ENCODE peak calls at places on chromosomes 11 and 22, in six cellular contexts. T is sigmoid colon, W is adrenal gland, N is A549, D is transverse colon, K is uterus. R is an unnamed sample. For H3K4me1, the result is how much of the 10 kb centered on the place peaks cover.

GRCh38 chr11:121350314-121351046 is 57.9 kb downstream of the SC5D start:
- DNase-seq in N (no peak), D (no peak), W (no peak), K (no peak), T (no peak), R (no peak)

GRCh38 chr11:2157294-2158040 is 3.5 kb downstream of the INS start:
- DNase-seq in T (no peak), K (no peak), W (no peak), D (no peak), N (no peak), R (no peak)

GRCh38 chr11:35267504-35267903 is 128.5 kb downstream of the CD44 start:
- DNase-seq in W (no peak), T (no peak), N (no peak), K (no peak), D (no peak), R (no peak)

GRCh38 chr22:44807915-44808690 is 55.7 kb downstream of the ARHGAP8 start:
- DNase-seq in T (no peak), K (no peak), D (no peak), N (no peak), W (no peak), R (no peak)

GRCh38 chr11:106353031-106353430 is 275.6 kb downstream of the AASDHPPT start:
- DNase-seq in N (no peak), W (no peak), K (no peak), D (no peak), T (no peak), R (no peak)

GRCh38 chr11:61975638-61976419 is 8.4 kb upstream of the FTH1 start:
- DNase-seq in W (peak), N (no peak), K (no peak), D (no peak), T (peak), R (no peak)

GRCh38 chr11:122851366-122852011 is 13.2 kb downstream of the CRTAM start:
- DNase-seq in N (no peak), K (no peak), T (no peak), D (no peak), W (no peak), R (no peak)

GRCh38 chr11:68438658-68439259 is 21.8 kb upstream of the PPP6R3 start:
- DNase-seq in K (no peak), N (no peak), T (no peak), W (no peak), D (no peak), R (no peak)

GRCh38 chr11:60265373-60266214 is 14.9 kb upstream of the MS4A4A start:
- DNase-seq in K (no peak), W (no peak), T (no peak), D (no peak), N (peak), R (peak)

GRCh38 chr22:46971776-46972150 is 209.3 kb downstream of the TBC1D22A start:
- DNase-seq in T (peak), W (no peak), N (no peak), D (no peak), K (no peak), R (no peak)

GRCh38 chr11:35868491-35868890 is 75.4 kb upstream of the LDLRAD3 start:
- DNase-seq in W (no peak), T (no peak), D (no peak), N (no peak), K (no peak), R (no peak)

GRCh38 chr22:28116261-28116673 is 197.2 kb upstream of the PITPNB start:
- DNase-seq in D (peak), N (no peak), W (peak), K (peak), T (peak), R (peak)

GRCh38 chr11:85821636-85822035 is 10.7 kb upstream of the SYTL2 start:
- DNase-seq in T (no peak), K (no peak), N (no peak), D (peak), W (no peak), R (no peak)

GRCh38 chr11:117834838-117835443 is 10.4 kb upstream of the FXYD2 start:
- DNase-seq in K (no peak), D (peak), N (no peak), T (peak), W (peak), R (peak)

GRCh38 chr11:123547180-123547579 is 107.2 kb downstream of the SCN3B start:
- DNase-seq in D (no peak), K (no peak), W (no peak), T (no peak), N (no peak), R (no peak)

GRCh38 chr11:49208006-49208721 is at the start of gene FOLH1:
- DNase-seq in T (peak), W (no peak), K (peak), N (peak), D (no peak), R (peak)

GRCh38 chr11:57300785-57301184 is 24.0 kb downstream of the TNKS1BP1 start:
- DNase-seq in N (no peak), W (no peak), D (no peak), T (no peak), K (no peak), R (no peak)

GRCh38 chr11:88384004-88384677 is 46.6 kb upstream of the CTSC start:
- DNase-seq in D (no peak), K (no peak), W (no peak), N (peak), T (no peak), R (no peak)

GRCh38 chr11:77799338-77799737 is 21.2 kb downstream of the RSF1 start:
- DNase-seq in N (no peak), K (no peak), T (no peak), W (no peak), D (no peak), R (no peak)

GRCh38 chr11:2811206-2812091 is 74.1 kb downstream of the CDKN1C start:
- DNase-seq in K (no peak), W (no peak), D (no peak), T (no peak), N (no peak), R (no peak)

GRCh38 chr11:110712643-110713468 is 619 bp upstream of the ARHGAP20 start:
- DNase-seq in T (peak), D (peak), K (peak), N (no peak), W (peak), R (peak)

GRCh38 chr11:123624974-123625373 is 29.4 kb downstream of the SCN3B start:
- DNase-seq in D (no peak), N (no peak), T (no peak), W (peak), K (no peak), R (no peak)

GRCh38 chr11:48129697-48130395 is 86.8 kb upstream of the OR4B1 start:
- DNase-seq in W (no peak), D (no peak), K (no peak), N (no peak), T (no peak), R (no peak)

GRCh38 chr11:2489103-2489502 is 44.3 kb downstream of the KCNQ1 start:
- DNase-seq in K (no peak), N (no peak), D (no peak), W (peak), T (no peak), R (no peak)

GRCh38 chr22:41367039-41367679 is 14.6 kb upstream of the TEF start:
- DNase-seq in D (peak), T (peak), K (peak), W (peak), N (peak), R (peak)

GRCh38 chr11:74050465-74050864 is 41.6 kb upstream of the UCP3 start:
- DNase-seq in D (no peak), W (no peak), T (no peak), N (no peak), K (no peak), R (no peak)

GRCh38 chr11:47104337-47104950 is 72.2 kb downstream of the ARFGAP2 start:
- DNase-seq in T (no peak), K (no peak), W (no peak), D (no peak), N (no peak), R (no peak)

GRCh38 chr11:108881136-108881535 is 216.3 kb downstream of the DDX10 start:
- DNase-seq in K (no peak), N (no peak), W (no peak), D (no peak), T (no peak), R (no peak)

GRCh38 chr22:38272373-38273134 is at the start of gene TMEM184B:
- DNase-seq in W (peak), N (peak), T (peak), D (peak), K (peak), R (peak)
- H3K4me1 ChIP-seq in W (under half), N (under half), T (half or more), D (under half), K (under half), R (under half)

GRCh38 chr11:83079820-83080219 is 8.1 kb upstream of the RAB30 start:
- DNase-seq in D (no peak), W (no peak), K (no peak), T (no peak), N (no peak), R (no peak)
- TF ChIP-seq POLR2A in D (no peak), W (no peak), K (no peak), T (no peak), N (no peak), R (no peak)

GRCh38 chr11:12162652-12163051 is 52.3 kb downstream of the MICAL2 start:
- DNase-seq in T (no peak), D (no peak), K (no peak), N (no peak), W (no peak), R (no peak)
- H3K4me1 ChIP-seq in T (half or more), D (half or more), K (under half), N (half or more), W (under half), R (half or more)

DNA sequence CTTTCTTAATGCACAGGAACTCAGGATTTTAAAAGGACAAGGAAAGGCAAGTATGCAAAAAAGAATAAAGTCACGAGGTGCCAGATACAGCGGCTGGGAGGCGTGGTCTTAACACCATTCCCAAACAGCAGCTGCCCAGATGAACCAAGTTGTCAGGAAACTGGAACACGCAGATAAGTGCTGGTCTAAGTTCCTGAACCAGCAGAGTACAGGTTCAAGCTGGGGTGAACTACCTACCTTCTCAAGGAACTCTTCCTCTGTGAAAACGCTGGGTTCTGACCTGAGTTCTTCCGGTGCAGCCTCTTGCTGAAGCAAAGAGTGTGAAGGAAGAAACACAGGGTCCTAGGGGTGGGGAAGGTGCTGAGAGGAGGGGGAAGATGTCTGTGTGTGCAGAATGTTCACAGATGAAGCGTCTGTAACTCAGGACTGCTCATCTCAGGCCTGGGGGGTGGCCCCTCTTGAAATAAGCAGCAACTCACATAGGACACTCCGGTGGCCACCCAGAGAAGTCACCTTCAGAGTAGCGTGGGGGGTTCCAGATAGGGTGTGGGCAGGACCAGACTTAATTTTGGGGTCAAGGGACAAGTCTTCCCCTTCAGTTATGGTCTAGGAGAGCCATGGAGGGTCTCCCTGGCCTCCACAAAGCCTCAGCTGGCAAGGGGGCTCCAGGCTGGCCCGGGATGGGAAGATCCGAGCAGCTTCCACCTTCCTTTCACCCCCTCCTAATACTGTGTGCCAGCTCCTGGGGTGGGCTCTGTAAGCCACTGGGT is 3.2 kb downstream of the TPST2 start:
- DNase-seq in K (no peak), T (peak), D (peak), W (no peak), N (no peak), R (peak)
- TF ChIP-seq POLR2A in K (no peak), T (no peak), D (no peak), W (no peak), N (no peak), R (no peak)